ENCODE peak calls at places on chromosomes 6 and 20, in four cellular contexts. One of them, this sample, is unnamed. For H3K4me1, the result is how much of the 10 kb centered on the place peaks cover.

GRCh38 chr6:35919827-35920751 is 809 bp downstream of the SRPK1 start:
- DNase-seq in pancreas: peak
- DNase-seq in neuronal stem cell: peak
- DNase-seq in A549: no peak
- DNase-seq in this sample: peak

GRCh38 chr20:48733296-48733790 is 94.5 kb downstream of the PREX1 start:
- DNase-seq in pancreas: no peak
- DNase-seq in neuronal stem cell: no peak
- DNase-seq in A549: no peak
- DNase-seq in this sample: peak

GRCh38 chr6:145756170-145756662 is 20.9 kb upstream of the EPM2A start:
- DNase-seq in pancreas: no peak
- DNase-seq in neuronal stem cell: no peak
- DNase-seq in A549: no peak
- DNase-seq in this sample: peak

GRCh38 chr20:48904566-48905321 is 16.8 kb upstream of the ARFGEF2 start:
- DNase-seq in pancreas: peak
- DNase-seq in neuronal stem cell: peak
- DNase-seq in A549: peak
- DNase-seq in this sample: peak

GRCh38 chr6:90466191-90466940 is 120.5 kb downstream of the MAP3K7 start:
- DNase-seq in pancreas: no peak
- DNase-seq in neuronal stem cell: peak
- DNase-seq in A549: no peak
- DNase-seq in this sample: no peak

GRCh38 chr6:44771647-44772415 is 384.3 kb downstream of the CDC5L start:
- DNase-seq in pancreas: no peak
- DNase-seq in neuronal stem cell: no peak
- DNase-seq in A549: no peak
- DNase-seq in this sample: no peak

GRCh38 chr20:48107560-48107959 is 322.3 kb upstream of the SULF2 start:
- DNase-seq in pancreas: no peak
- DNase-seq in neuronal stem cell: no peak
- DNase-seq in A549: no peak
- DNase-seq in this sample: no peak

GRCh38 chr6:161272600-161273355 is 1.1 kb downstream of the AGPAT4 start:
- DNase-seq in pancreas: no peak
- DNase-seq in neuronal stem cell: peak
- DNase-seq in A549: no peak
- DNase-seq in this sample: peak

GRCh38 chr6:15615837-15616236 is 47.0 kb downstream of the DTNBP1 start:
- DNase-seq in pancreas: no peak
- DNase-seq in neuronal stem cell: no peak
- DNase-seq in A549: no peak
- DNase-seq in this sample: no peak

GRCh38 chr6:39560915-39561314 is 164.3 kb downstream of the KIF6 start:
- DNase-seq in pancreas: no peak
- DNase-seq in neuronal stem cell: no peak
- DNase-seq in A549: no peak
- DNase-seq in this sample: no peak

GRCh38 chr6:159890802-159891201 is at the start of gene MAS1:
- DNase-seq in pancreas: no peak
- DNase-seq in neuronal stem cell: no peak
- DNase-seq in A549: no peak
- DNase-seq in this sample: no peak

GRCh38 chr6:125658125-125658524 is 91.3 kb upstream of the HEY2 start:
- DNase-seq in pancreas: no peak
- DNase-seq in neuronal stem cell: no peak
- DNase-seq in A549: no peak
- DNase-seq in this sample: no peak

GRCh38 chr6:142822882-142823578 is 121.9 kb downstream of the HIVEP2 start:
- DNase-seq in pancreas: no peak
- DNase-seq in neuronal stem cell: no peak
- DNase-seq in A549: peak
- DNase-seq in this sample: no peak

GRCh38 chr20:577167-577791 is 32.8 kb downstream of the TCF15 start:
- DNase-seq in pancreas: no peak
- DNase-seq in neuronal stem cell: no peak
- DNase-seq in A549: peak
- DNase-seq in this sample: no peak

GRCh38 chr6:20274115-20274514 is 61.8 kb upstream of the MBOAT1 start:
- DNase-seq in pancreas: no peak
- DNase-seq in neuronal stem cell: no peak
- DNase-seq in A549: no peak
- DNase-seq in this sample: no peak

GRCh38 chr6:6411115-6411514 is 90.7 kb upstream of the F13A1 start:
- DNase-seq in pancreas: no peak
- DNase-seq in neuronal stem cell: no peak
- DNase-seq in A549: no peak
- DNase-seq in this sample: no peak

GRCh38 chr6:44074383-44075136 is 52.7 kb downstream of the MRPL14 start:
- DNase-seq in pancreas: peak
- DNase-seq in neuronal stem cell: peak
- DNase-seq in A549: peak
- DNase-seq in this sample: peak

GRCh38 chr6:5339757-5340156 is 78.4 kb downstream of the FARS2 start:
- DNase-seq in pancreas: no peak
- DNase-seq in neuronal stem cell: no peak
- DNase-seq in A549: no peak
- DNase-seq in this sample: no peak
- H3K4me3 ChIP-seq in pancreas: no peak
- H3K4me3 ChIP-seq in neuronal stem cell: no peak
- H3K4me3 ChIP-seq in A549: no peak
- H3K4me3 ChIP-seq in this sample: no peak

GRCh38 chr6:127859956-127860355 is 40.9 kb downstream of the THEMIS start:
- DNase-seq in pancreas: no peak
- DNase-seq in neuronal stem cell: no peak
- DNase-seq in A549: no peak
- DNase-seq in this sample: no peak
- H3K4me1 ChIP-seq in pancreas: under half
- H3K4me1 ChIP-seq in neuronal stem cell: under half
- H3K4me1 ChIP-seq in A549: under half
- H3K4me1 ChIP-seq in this sample: under half

GRCh38 chr20:45452772-45453171 is 16.8 kb upstream of the WFDC2 start:
- DNase-seq in pancreas: no peak
- DNase-seq in neuronal stem cell: no peak
- DNase-seq in A549: no peak
- DNase-seq in this sample: no peak

GRCh38 chr20:45449528-45449927 is 20.0 kb upstream of the WFDC2 start:
- DNase-seq in pancreas: no peak
- DNase-seq in neuronal stem cell: no peak
- DNase-seq in A549: no peak
- DNase-seq in this sample: no peak

GRCh38 chr20:45450097-45450818 is 19.3 kb upstream of the WFDC2 start:
- DNase-seq in pancreas: no peak
- DNase-seq in neuronal stem cell: no peak
- DNase-seq in A549: peak
- DNase-seq in this sample: no peak

GRCh38 chr20:45448250-45448649 is 21.3 kb upstream of the WFDC2 start:
- DNase-seq in pancreas: no peak
- DNase-seq in neuronal stem cell: no peak
- DNase-seq in A549: no peak
- DNase-seq in this sample: no peak

GRCh38 chr20:45452238-45452637 is 17.3 kb upstream of the WFDC2 start:
- DNase-seq in pancreas: no peak
- DNase-seq in neuronal stem cell: no peak
- DNase-seq in A549: no peak
- DNase-seq in this sample: no peak
- H3K27ac ChIP-seq in pancreas: no peak
- H3K27ac ChIP-seq in neuronal stem cell: no peak
- H3K27ac ChIP-seq in A549: no peak
- H3K27ac ChIP-seq in this sample: no peak

GRCh38 chr6:80105972-80106417 is 476 bp upstream of the BCKDHB start:
- DNase-seq in pancreas: no peak
- DNase-seq in neuronal stem cell: no peak
- DNase-seq in A549: no peak
- DNase-seq in this sample: no peak
- H3K4me3 ChIP-seq in pancreas: peak
- H3K4me3 ChIP-seq in neuronal stem cell: peak
- H3K4me3 ChIP-seq in A549: peak
- H3K4me3 ChIP-seq in this sample: peak

DNA sequence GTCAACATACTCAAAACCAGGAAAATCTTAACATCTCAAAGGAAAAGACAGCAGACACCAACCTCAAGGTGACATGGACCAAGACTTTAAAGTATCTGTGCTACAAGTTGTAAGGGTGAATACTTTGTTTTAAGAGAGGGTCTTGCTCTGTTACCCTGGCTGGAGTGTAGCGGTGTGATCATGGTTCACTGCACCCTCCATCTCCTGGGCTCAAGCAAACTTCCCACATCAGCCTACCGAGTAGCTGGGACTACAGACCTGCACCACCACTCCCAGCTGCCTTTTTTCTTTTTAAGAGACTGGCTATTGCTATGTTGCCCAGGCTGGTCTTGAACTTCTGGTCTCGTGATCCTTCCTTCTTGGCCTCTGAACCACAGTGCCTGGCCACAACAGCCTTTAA is 9.7 kb downstream of the AMD1 start:
- DNase-seq in pancreas: no peak
- DNase-seq in neuronal stem cell: no peak
- DNase-seq in A549: no peak
- DNase-seq in this sample: no peak
- H3K4me1 ChIP-seq in pancreas: under half
- H3K4me1 ChIP-seq in neuronal stem cell: under half
- H3K4me1 ChIP-seq in A549: half or more
- H3K4me1 ChIP-seq in this sample: under half

GRCh38 chr20:62368303-62368628 is 1.2 kb upstream of the LAMA5 start:
- DNase-seq in pancreas: no peak
- DNase-seq in neuronal stem cell: no peak
- DNase-seq in A549: no peak
- DNase-seq in this sample: no peak

GRCh38 chr20:62367483-62368302 is 581 bp upstream of the LAMA5 start:
- DNase-seq in pancreas: no peak
- DNase-seq in neuronal stem cell: no peak
- DNase-seq in A549: no peak
- DNase-seq in this sample: no peak

GRCh38 chr20:62370115-62370806 is 3.1 kb upstream of the LAMA5 start:
- DNase-seq in pancreas: no peak
- DNase-seq in neuronal stem cell: no peak
- DNase-seq in A549: no peak
- DNase-seq in this sample: peak

GRCh38 chr20:62369508-62370114 is 2.5 kb upstream of the LAMA5 start:
- DNase-seq in pancreas: no peak
- DNase-seq in neuronal stem cell: no peak
- DNase-seq in A549: no peak
- DNase-seq in this sample: no peak

GRCh38 chr20:62368629-62369507 is 1.8 kb upstream of the LAMA5 start:
- DNase-seq in pancreas: no peak
- DNase-seq in neuronal stem cell: peak
- DNase-seq in A549: no peak
- DNase-seq in this sample: peak
- H3K27ac ChIP-seq in pancreas: no peak
- H3K27ac ChIP-seq in neuronal stem cell: peak
- H3K27ac ChIP-seq in A549: peak
- H3K27ac ChIP-seq in this sample: no peak

DNA sequence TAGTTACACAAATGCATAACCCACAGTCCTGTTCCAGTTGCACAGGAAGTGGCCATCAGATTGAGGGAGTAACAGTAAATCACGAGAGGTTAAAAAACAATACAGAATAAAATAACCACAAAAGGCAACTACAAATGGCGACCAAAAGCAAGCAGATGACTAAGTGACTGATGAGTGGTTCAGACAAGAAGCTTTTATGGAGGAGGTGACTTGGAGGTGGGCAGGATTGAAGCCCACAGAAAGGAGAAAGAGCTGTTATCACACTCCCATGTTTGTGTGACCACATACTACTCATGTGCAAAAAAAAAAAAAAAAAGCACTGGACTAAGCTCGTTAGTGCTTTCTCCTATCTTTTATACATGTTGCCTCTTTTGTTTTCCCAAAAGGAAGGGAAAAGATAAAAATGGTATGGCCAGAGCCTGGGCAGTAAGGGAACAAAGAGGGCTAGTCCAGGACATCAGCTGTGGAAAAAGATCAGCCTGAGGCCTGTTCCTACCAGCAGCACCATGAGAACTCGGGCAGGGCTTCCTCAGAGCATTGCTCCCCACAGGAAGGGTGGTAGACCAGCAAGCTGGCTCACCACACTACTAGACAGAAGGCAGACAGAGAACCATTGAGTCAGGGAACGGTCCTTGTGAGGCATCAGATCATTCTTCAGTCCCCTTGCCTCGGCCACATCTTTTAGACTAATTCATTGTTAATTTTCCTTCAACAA is 110.9 kb downstream of the TFAP2A start:
- DNase-seq in pancreas: no peak
- DNase-seq in neuronal stem cell: no peak
- DNase-seq in A549: no peak
- DNase-seq in this sample: no peak
- H3K4me3 ChIP-seq in pancreas: no peak
- H3K4me3 ChIP-seq in neuronal stem cell: no peak
- H3K4me3 ChIP-seq in A549: no peak
- H3K4me3 ChIP-seq in this sample: no peak

GRCh38 chr6:34383171-34383631 is 9.3 kb downstream of the NUDT3 start:
- DNase-seq in pancreas: no peak
- DNase-seq in neuronal stem cell: no peak
- DNase-seq in A549: no peak
- DNase-seq in this sample: no peak

GRCh38 chr6:34385793-34386195 is 6.7 kb downstream of the NUDT3 start:
- DNase-seq in pancreas: no peak
- DNase-seq in neuronal stem cell: peak
- DNase-seq in A549: no peak
- DNase-seq in this sample: no peak

GRCh38 chr6:34384305-34385153 is 7.9 kb downstream of the NUDT3 start:
- DNase-seq in pancreas: no peak
- DNase-seq in neuronal stem cell: no peak
- DNase-seq in A549: no peak
- DNase-seq in this sample: no peak

GRCh38 chr6:34381086-34381485 is 11.4 kb downstream of the NUDT3 start:
- DNase-seq in pancreas: no peak
- DNase-seq in neuronal stem cell: no peak
- DNase-seq in A549: no peak
- DNase-seq in this sample: no peak

DNA sequence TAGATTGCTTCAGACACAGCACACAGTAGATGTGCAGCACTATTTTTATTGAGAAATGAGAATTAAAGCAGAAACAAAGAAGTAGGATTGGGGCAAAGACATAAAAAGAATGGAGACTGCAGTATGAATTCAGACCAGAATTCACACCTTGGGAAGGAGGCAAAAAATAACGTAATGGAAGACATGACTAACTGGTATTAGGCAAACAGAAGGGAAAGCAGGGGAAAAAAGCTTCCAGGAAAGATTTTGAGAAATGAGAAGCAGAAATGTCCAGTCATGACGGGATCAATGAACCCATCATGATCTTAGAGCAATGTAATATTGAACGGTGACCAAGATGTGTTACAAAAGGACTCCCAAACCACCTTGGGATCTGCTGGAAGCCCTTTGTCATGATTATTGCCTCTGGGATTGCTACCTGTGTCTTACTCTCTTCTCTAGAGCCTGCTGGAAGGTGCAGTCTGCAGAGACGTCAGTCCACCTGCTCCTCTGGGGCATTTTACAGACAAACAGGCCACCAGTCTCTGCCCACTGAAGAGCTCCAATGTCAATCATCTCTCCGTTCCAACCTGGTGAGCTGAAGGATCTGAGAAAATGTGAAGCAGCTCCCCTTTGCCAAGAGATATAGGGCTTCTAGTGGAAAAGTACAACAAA is 8.7 kb downstream of the NUDT3 start:
- DNase-seq in pancreas: no peak
- DNase-seq in neuronal stem cell: no peak
- DNase-seq in A549: no peak
- DNase-seq in this sample: no peak
- H3K4me1 ChIP-seq in pancreas: under half
- H3K4me1 ChIP-seq in neuronal stem cell: under half
- H3K4me1 ChIP-seq in A549: under half
- H3K4me1 ChIP-seq in this sample: under half

This sample was measured in SJSA1.